ENCODE peak calls at places on chromosome 4, in four cellular contexts. O is A549, G is HepG2, K is K562. I is an unnamed sample.

GRCh38 chr4:171813195-171813955 is at the start of gene GALNTL6:
- DNase-seq in O (no peak), G (no peak), K (no peak), I (peak)

GRCh38 chr4:47195706-47196105 is 164.3 kb downstream of the GABRB1 start:
- DNase-seq in O (no peak), G (no peak), K (no peak), I (no peak)

GRCh38 chr4:39330353-39330752 is 35.8 kb downstream of the RFC1 start:
- DNase-seq in O (no peak), G (peak), K (peak), I (no peak)

GRCh38 chr4:72846280-72847111 is 223.0 kb downstream of the COX18 start:
- DNase-seq in O (no peak), G (peak), K (peak), I (peak)

GRCh38 chr4:26748805-26749204 is 111.8 kb upstream of the STIM2 start:
- DNase-seq in O (no peak), G (no peak), K (no peak), I (no peak)

GRCh38 chr4:95511477-95511876 is 37.3 kb downstream of the UNC5C start:
- DNase-seq in O (no peak), G (no peak), K (no peak), I (no peak)

GRCh38 chr4:76772498-76773106 is 125.3 kb downstream of the SOWAHB start:
- DNase-seq in O (no peak), G (no peak), K (peak), I (no peak)

GRCh38 chr4:72886602-72887001 is 182.9 kb downstream of the COX18 start:
- DNase-seq in O (no peak), G (no peak), K (peak), I (no peak)

GRCh38 chr4:184850431-184851199 is 24.8 kb upstream of the ACSL1 start:
- DNase-seq in O (no peak), G (no peak), K (no peak), I (no peak)

GRCh38 chr4:8746523-8747466 is 124.8 kb downstream of the HMX1 start:
- DNase-seq in O (no peak), G (no peak), K (no peak), I (no peak)

GRCh38 chr4:125572601-125573000 is 257.8 kb downstream of the FAT4 start:
- DNase-seq in O (no peak), G (no peak), K (no peak), I (no peak)

GRCh38 chr4:55745014-55745413 is 74.6 kb upstream of the EXOC1L start:
- DNase-seq in O (no peak), G (no peak), K (no peak), I (no peak)

GRCh38 chr4:32462944-32463343 is 1742.8 kb downstream of the PCDH7 start:
- DNase-seq in O (no peak), G (peak), K (no peak), I (peak)

GRCh38 chr4:101763576-101763975 is 27.0 kb upstream of the BANK1 start:
- DNase-seq in O (no peak), G (no peak), K (no peak), I (no peak)

GRCh38 chr4:57374866-57375595 is 264.8 kb upstream of the IGFBP7 start:
- DNase-seq in O (no peak), G (no peak), K (no peak), I (no peak)

GRCh38 chr4:12703076-12703475 is 781.1 kb downstream of the RAB28 start:
- DNase-seq in O (no peak), G (no peak), K (no peak), I (no peak)

GRCh38 chr4:84530871-84531270 is 31.8 kb upstream of the NKX6-1 start:
- DNase-seq in O (no peak), G (no peak), K (no peak), I (no peak)

DNA sequence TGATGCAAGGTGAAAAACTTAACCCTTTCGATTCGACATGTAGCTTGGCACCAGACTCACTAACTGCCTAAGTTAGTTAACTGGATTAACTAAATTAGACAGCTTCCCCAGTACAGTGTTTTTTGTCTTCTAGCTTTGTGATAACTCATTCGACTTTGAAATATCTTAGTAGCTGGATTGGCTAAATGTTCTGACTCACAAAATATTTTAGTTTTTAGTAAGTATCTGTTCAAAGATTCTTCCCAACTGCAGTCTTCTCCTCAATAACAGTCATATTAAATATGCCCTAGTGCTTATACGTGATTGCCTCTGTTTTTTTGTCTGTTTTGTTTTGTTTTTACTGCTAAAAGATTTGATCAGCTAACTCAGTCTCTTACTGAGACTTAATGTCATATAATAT is 102.9 kb downstream of the KCNIP4 start:
- DNase-seq in O (no peak), G (no peak), K (no peak), I (no peak)
- TF ChIP-seq HMGXB4 in O (no peak), G (no peak), K (no peak), I (no peak)

GRCh38 chr4:163473130-163473529 is 424 bp downstream of the TKTL2 start:
- DNase-seq in O (no peak), G (no peak), K (no peak), I (no peak)

GRCh38 chr4:163462556-163462955 is 11.0 kb downstream of the TKTL2 start:
- DNase-seq in O (no peak), G (no peak), K (no peak), I (no peak)

DNA sequence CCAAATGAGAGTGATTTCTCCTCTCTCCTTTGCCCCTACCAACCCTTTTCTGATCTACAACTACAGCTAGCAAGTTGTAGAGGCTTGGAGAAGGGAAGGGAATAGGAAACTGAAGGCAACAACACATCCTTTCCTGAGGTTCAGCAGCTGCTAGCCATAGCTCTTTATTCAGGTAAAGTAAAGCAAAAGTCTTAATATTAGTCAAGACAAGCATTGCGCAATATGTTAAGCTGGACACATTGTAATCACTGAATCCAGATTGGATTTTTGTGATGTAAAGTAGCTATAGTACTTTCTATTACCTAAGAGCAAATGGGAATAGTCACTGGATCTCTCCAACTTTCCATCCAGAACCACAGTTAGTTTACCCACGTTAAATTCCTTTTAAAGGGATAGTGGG is 6.2 kb downstream of the TKTL2 start:
- DNase-seq in O (no peak), G (no peak), K (no peak), I (no peak)
- TF ChIP-seq HMGXB4 in O (no peak), G (no peak), K (no peak), I (no peak)

DNA sequence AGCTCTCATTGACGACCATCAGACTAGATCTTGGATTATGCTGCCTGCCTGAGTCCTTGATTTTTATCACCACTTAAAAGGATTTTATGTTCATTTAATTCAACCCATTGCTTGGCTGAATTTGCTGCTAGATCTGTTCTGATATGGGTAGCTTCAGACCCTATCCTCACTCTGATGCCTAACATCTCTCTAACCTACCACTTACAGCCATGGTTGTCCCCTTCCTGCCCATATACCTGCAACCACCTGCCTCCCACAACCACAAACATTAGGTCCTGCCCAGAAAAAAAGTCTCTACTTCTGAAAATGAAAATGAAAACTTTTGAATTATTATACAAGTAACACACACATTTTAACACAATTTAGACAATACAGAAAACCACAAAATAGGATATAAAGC is 310.8 kb downstream of the HNRNPD start:
- DNase-seq in O (no peak), G (no peak), K (no peak), I (no peak)
- TF ChIP-seq HMGXB4 in O (no peak), G (no peak), K (no peak), I (no peak)

GRCh38 chr4:186792994-186793393 is 69.3 kb upstream of the FAT1 start:
- DNase-seq in O (no peak), G (no peak), K (no peak), I (no peak)
- TF ChIP-seq HMGXB4 in O (no peak), G (no peak), K (no peak), I (no peak)